ENCODE peak calls at places on chromosomes 4 and X, in seven cellular contexts. S, F, G, R, P, I and Z are unnamed samples.

GRCh38 chrX:46235778-46236177 is 309.4 kb downstream of the ZNF674 start:
- DNase-seq in S (no peak), F (no peak), G (no peak), R (no peak), P (no peak), I (no peak), Z (no peak)

GRCh38 chr4:144449623-144450022 is 196.3 kb upstream of the HHIP start:
- DNase-seq in S (no peak), F (no peak), G (no peak), R (no peak), P (no peak), I (no peak), Z (no peak)

GRCh38 chr4:3703343-3703676 is 62.9 kb upstream of the ADRA2C start:
- DNase-seq in S (no peak), F (no peak), G (no peak), R (no peak), P (no peak), I (no peak), Z (no peak)

GRCh38 chr4:126603851-126604250 is 1028.9 kb upstream of the INTU start:
- DNase-seq in S (no peak), F (no peak), G (no peak), R (no peak), P (no peak), I (no peak), Z (no peak)

GRCh38 chr4:168021666-168022065 is 70.7 kb upstream of the ANXA10 start:
- DNase-seq in S (no peak), F (no peak), G (no peak), R (no peak), P (no peak), I (no peak), Z (no peak)

GRCh38 chrX:47704736-47705135 is 45.8 kb upstream of the UXT start:
- DNase-seq in S (no peak), F (no peak), G (no peak), R (no peak), P (no peak), I (no peak), Z (no peak)

GRCh38 chrX:40003982-40004535 is 93.7 kb downstream of the BCOR start:
- DNase-seq in S (no peak), F (no peak), G (no peak), R (peak), P (no peak), I (no peak), Z (no peak)

GRCh38 chr4:2765832-2766526 is 9.8 kb upstream of the TNIP2 start:
- DNase-seq in S (no peak), F (peak), G (no peak), R (no peak), P (no peak), I (no peak), Z (no peak)

GRCh38 chr4:121212801-121213200 is 48.7 kb upstream of the TNIP3 start:
- DNase-seq in S (no peak), F (no peak), G (no peak), R (no peak), P (no peak), I (no peak), Z (no peak)

GRCh38 chr4:41256740-41257256 is at the start of gene UCHL1:
- DNase-seq in S (no peak), F (peak), G (no peak), R (peak), P (no peak), I (no peak), Z (no peak)

GRCh38 chr4:105785792-105786191 is 77.2 kb downstream of the GSTCD start:
- DNase-seq in S (no peak), F (no peak), G (no peak), R (no peak), P (no peak), I (no peak), Z (no peak)

GRCh38 chrX:119784747-119785446 is 6.5 kb downstream of the RPL39 start:
- DNase-seq in S (no peak), F (peak), G (no peak), R (peak), P (peak), I (no peak), Z (no peak)

GRCh38 chrX:18426004-18426320 is 554 bp downstream of the CDKL5 start:
- DNase-seq in S (no peak), F (no peak), G (no peak), R (no peak), P (no peak), I (no peak), Z (no peak)

GRCh38 chr4:81982846-81983540 is 390.8 kb downstream of the HNRNPD start:
- DNase-seq in S (no peak), F (no peak), G (no peak), R (no peak), P (no peak), I (no peak), Z (no peak)

GRCh38 chr4:40194602-40195161 is 2.1 kb upstream of the RHOH start:
- DNase-seq in S (no peak), F (peak), G (peak), R (no peak), P (peak), I (no peak), Z (peak)

GRCh38 chrX:113759422-113759821 is 824.5 kb upstream of the HTR2C start:
- DNase-seq in S (no peak), F (no peak), G (no peak), R (no peak), P (no peak), I (no peak), Z (no peak)

GRCh38 chr4:123361195-123361861 is 35.3 kb upstream of the SPRY1 start:
- DNase-seq in S (no peak), F (no peak), G (no peak), R (no peak), P (peak), I (no peak), Z (no peak)

GRCh38 chr4:80963051-80963450 is 67.5 kb upstream of the BMP3 start:
- DNase-seq in S (no peak), F (no peak), G (no peak), R (no peak), P (no peak), I (no peak), Z (no peak)

GRCh38 chr4:82469776-82470345 is 39.5 kb downstream of the ENOPH1 start:
- DNase-seq in S (no peak), F (no peak), G (peak), R (no peak), P (peak), I (no peak), Z (peak)

GRCh38 chr4:91681544-91681943 is 622.2 kb upstream of the GRID2 start:
- DNase-seq in S (peak), F (no peak), G (no peak), R (no peak), P (no peak), I (no peak), Z (no peak)

GRCh38 chr4:107034091-107034698 is 1.9 kb downstream of the DKK2 start:
- DNase-seq in S (no peak), F (peak), G (peak), R (peak), P (peak), I (no peak), Z (no peak)

GRCh38 chr4:6693274-6694176 is at the start of gene S100P:
- DNase-seq in S (no peak), F (no peak), G (peak), R (no peak), P (no peak), I (no peak), Z (peak)

GRCh38 chr4:71689822-71690221 is 94.1 kb downstream of the GC start:
- DNase-seq in S (no peak), F (no peak), G (no peak), R (no peak), P (no peak), I (no peak), Z (no peak)

GRCh38 chr4:173057442-173057841 is 111.2 kb upstream of the GALNT7 start:
- DNase-seq in S (no peak), F (no peak), G (no peak), R (no peak), P (no peak), I (no peak), Z (no peak)

GRCh38 chr4:189126040-189126439 is 814.6 kb upstream of the FRG1 start:
- DNase-seq in S (no peak), F (no peak), G (no peak), R (no peak), P (no peak), I (no peak), Z (no peak)

GRCh38 chr4:128811571-128812359 is 2.3 kb downstream of the JADE1 start:
- DNase-seq in S (peak), F (peak), G (peak), R (peak), P (peak), I (no peak), Z (peak)

DNA sequence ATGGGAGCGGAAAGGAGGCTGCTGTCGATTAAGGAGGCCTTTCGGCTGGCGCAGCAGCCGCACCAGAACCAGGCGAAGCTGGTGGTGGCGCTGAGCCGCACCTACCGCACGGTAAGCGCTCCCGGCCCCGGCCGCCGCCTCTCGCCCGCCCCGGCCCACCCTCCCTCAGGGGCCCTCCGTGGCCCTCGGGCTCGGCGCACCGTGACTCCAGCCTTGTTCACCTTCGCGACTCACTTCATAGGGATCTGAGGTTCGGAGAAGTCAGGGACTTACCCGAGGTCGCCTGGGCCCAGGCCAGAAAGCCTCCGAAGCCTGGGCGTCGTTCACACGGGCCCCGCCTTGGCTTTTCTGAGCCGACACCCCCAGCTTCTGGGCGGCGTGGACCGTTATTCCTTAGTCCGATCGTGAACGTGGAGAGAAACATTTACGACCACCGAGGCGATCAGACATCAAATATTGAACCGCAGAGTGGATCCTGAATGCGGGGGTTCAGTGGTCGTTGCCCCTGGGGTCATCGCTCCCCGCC is 362 bp downstream of the NCAPG start:
- DNase-seq in S (no peak), F (no peak), G (no peak), R (peak), P (peak), I (no peak), Z (no peak)
- TF ChIP-seq JUND in S (no peak), F (no peak), G (no peak), R (no peak), P (no peak), I (no peak), Z (no peak)

GRCh38 chr4:54167508-54167907 is 61.6 kb upstream of the PDGFRA start:
- DNase-seq in S (no peak), F (no peak), G (no peak), R (no peak), P (no peak), I (no peak), Z (no peak)

GRCh38 chr4:54169176-54169575 is 59.9 kb upstream of the PDGFRA start:
- DNase-seq in S (no peak), F (no peak), G (no peak), R (no peak), P (no peak), I (no peak), Z (no peak)

GRCh38 chr4:54172156-54172555 is 56.9 kb upstream of the PDGFRA start:
- DNase-seq in S (no peak), F (no peak), G (no peak), R (no peak), P (no peak), I (no peak), Z (no peak)

GRCh38 chr4:54176202-54176601 is 52.9 kb upstream of the PDGFRA start:
- DNase-seq in S (no peak), F (no peak), G (peak), R (no peak), P (no peak), I (no peak), Z (no peak)

GRCh38 chr4:54173281-54173912 is 55.7 kb upstream of the PDGFRA start:
- DNase-seq in S (no peak), F (no peak), G (no peak), R (no peak), P (no peak), I (no peak), Z (no peak)
- TF ChIP-seq JUND in S (no peak), F (no peak), G (no peak), R (no peak), P (no peak), I (no peak), Z (no peak)

GRCh38 chrX:53022381-53022780 is 26.2 kb upstream of the GPR173 start:
- DNase-seq in S (no peak), F (no peak), G (no peak), R (no peak), P (no peak), I (no peak), Z (no peak)
- TF ChIP-seq JUND in S (no peak), F (no peak), G (no peak), R (no peak), P (no peak), I (no peak), Z (no peak)

DNA sequence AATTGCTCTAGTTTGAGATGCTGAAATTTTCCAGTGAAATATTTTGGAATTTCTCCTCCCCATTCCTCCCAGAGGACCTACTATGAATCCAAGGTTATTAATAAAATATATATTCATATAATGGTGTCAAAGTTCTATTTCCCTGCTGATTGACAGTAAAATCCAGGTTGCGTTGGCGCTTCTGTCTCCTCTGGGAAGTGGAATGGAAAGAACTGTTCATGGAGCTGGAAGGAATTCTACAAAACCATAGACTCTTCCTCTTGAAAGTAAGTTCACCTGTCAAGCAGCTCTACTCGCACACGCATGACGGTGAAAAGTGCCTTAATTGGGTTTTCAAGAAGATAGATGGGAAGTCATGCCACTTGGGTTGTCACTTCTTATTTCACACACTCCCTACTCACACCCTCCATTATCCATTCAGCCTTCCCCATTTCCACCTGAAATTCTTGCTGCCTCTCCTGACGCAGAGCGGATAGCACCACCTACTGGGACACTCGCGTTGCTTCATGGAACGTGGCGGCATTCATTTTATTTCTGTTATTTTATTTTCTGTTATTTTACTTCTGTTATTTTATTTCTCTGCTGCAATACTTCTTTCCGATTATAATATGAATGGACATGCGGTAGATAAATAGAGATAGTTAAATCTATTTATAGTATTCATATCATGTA is 351.5 kb downstream of the NLGN4X start:
- DNase-seq in S (no peak), F (peak), G (peak), R (peak), P (peak), I (no peak), Z (no peak)
- TF ChIP-seq JUND in S (no peak), F (no peak), G (no peak), R (no peak), P (no peak), I (no peak), Z (no peak)

GRCh38 chr4:1520145-1520661 is 114.0 kb upstream of the NKX1-1 start:
- DNase-seq in S (no peak), F (no peak), G (no peak), R (no peak), P (peak), I (no peak), Z (no peak)
- TF ChIP-seq JUND in S (no peak), F (no peak), G (no peak), R (no peak), P (no peak), I (no peak), Z (no peak)

DNA sequence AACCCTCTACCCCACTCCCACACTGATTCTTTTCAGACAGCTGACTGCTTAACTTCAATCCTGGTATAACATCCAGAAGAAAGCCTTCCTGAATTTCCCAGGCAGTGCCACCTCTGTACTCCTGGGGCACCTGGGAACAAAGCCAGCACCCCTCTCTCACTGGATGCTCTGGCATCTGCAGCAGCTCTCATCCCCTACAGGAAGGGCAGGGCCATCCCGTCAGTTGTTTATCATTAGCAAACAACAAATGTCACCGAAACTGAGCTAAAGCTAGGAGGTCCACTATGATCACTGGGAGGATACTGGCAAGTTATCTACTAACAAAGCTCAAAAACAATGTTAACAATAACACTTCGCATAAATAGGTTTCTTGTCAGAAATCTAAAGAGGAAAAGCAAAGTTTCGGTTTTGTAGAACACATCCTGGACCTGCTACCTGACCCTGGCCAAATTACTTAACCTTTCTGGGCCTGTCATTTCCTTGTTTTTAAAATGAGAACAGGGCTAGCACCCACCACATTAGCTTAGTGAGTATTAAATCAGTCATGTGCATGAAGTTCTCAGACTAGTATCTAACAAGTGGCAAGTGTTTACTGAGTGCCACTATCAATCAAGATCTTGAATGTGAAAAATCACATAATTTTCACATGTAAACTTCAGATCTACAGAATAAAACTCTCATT is 86.6 kb downstream of the NR3C2 start:
- DNase-seq in S (no peak), F (peak), G (no peak), R (no peak), P (no peak), I (no peak), Z (no peak)
- TF ChIP-seq JUND in S (no peak), F (no peak), G (no peak), R (no peak), P (no peak), I (no peak), Z (no peak)

DNA sequence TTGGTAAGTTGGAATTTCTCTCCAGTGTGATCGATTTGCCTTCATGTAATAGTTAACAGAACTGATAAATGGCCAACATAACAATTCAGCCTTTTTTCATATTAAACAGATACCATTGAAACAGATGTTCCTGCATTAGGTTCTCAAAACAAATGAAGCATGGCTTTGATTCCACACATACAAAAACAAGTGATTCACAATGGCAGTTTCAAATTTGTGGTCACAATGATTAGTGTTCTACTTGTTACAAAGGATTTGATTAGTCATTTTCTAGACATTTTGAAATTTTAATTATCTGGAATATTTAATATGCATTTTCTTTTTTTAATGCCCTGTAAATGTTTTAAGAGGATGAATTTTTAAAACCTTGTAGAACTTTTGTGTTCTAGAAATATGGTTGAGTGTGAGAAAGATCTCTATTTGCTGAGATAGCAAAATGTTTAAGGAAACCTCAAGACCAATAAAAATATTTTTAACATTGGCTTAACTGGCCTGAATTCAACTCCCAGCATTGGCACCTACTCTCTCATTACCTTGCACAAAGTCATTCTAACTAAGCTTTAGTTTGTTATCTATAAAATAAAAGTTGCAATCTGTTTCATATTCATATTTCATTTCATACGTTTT is 18.9 kb upstream of the GLRA3 start:
- DNase-seq in S (no peak), F (no peak), G (no peak), R (no peak), P (no peak), I (no peak), Z (no peak)
- TF ChIP-seq JUND in S (no peak), F (no peak), G (no peak), R (no peak), P (no peak), I (no peak), Z (no peak)